ENCODE peak calls at places on chromosomes 1 and 21, in six cellular contexts. One of them, this sample, is unnamed.

GRCh38 chr1:62962794-62963776 is 179.2 kb downstream of the ATG4C start:
- DNase-seq in glutamatergic neuron: peak; percentile 85
- DNase-seq in tibial artery: no peak
- DNase-seq in lung: no peak
- DNase-seq in T1000: no peak
- DNase-seq in D341Med: peak; percentile 76
- DNase-seq in this sample: peak; percentile 1

GRCh38 chr1:87221008-87221407 is 107.7 kb upstream of the LMO4 start:
- DNase-seq in glutamatergic neuron: no peak
- DNase-seq in tibial artery: no peak
- DNase-seq in lung: no peak
- DNase-seq in T1000: no peak
- DNase-seq in D341Med: no peak
- DNase-seq in this sample: no peak

GRCh38 chr1:115748396-115749130 is 20.0 kb downstream of the CASQ2 start:
- DNase-seq in glutamatergic neuron: no peak
- DNase-seq in tibial artery: no peak
- DNase-seq in lung: no peak
- DNase-seq in T1000: no peak
- DNase-seq in D341Med: no peak
- DNase-seq in this sample: no peak

GRCh38 chr1:235397733-235398132 is 30.5 kb downstream of the TBCE start:
- DNase-seq in glutamatergic neuron: no peak
- DNase-seq in tibial artery: no peak
- DNase-seq in lung: no peak
- DNase-seq in T1000: peak; percentile 57
- DNase-seq in D341Med: no peak
- DNase-seq in this sample: no peak

GRCh38 chr21:36910581-36911307 is 55.7 kb downstream of the HLCS start:
- DNase-seq in glutamatergic neuron: peak; percentile 70
- DNase-seq in tibial artery: no peak
- DNase-seq in lung: no peak
- DNase-seq in T1000: no peak
- DNase-seq in D341Med: no peak
- DNase-seq in this sample: no peak

GRCh38 chr1:52268372-52268771 is 97.6 kb downstream of the CC2D1B start:
- DNase-seq in glutamatergic neuron: no peak
- DNase-seq in tibial artery: no peak
- DNase-seq in lung: no peak
- DNase-seq in T1000: no peak
- DNase-seq in D341Med: no peak
- DNase-seq in this sample: no peak

GRCh38 chr1:72075411-72075810 is 206.9 kb downstream of the NEGR1 start:
- DNase-seq in glutamatergic neuron: no peak
- DNase-seq in tibial artery: no peak
- DNase-seq in lung: no peak
- DNase-seq in T1000: no peak
- DNase-seq in D341Med: no peak
- DNase-seq in this sample: no peak

GRCh38 chr1:220353229-220354012 is 81.2 kb upstream of the RAB3GAP2 start:
- DNase-seq in glutamatergic neuron: peak; percentile 22
- DNase-seq in tibial artery: no peak
- DNase-seq in lung: no peak
- DNase-seq in T1000: no peak
- DNase-seq in D341Med: no peak
- DNase-seq in this sample: no peak

GRCh38 chr1:1200876-1201810 is 5.2 kb downstream of the TNFRSF18 start:
- DNase-seq in glutamatergic neuron: peak; percentile 50
- DNase-seq in tibial artery: no peak
- DNase-seq in lung: no peak
- DNase-seq in T1000: no peak
- DNase-seq in D341Med: peak; percentile 76
- DNase-seq in this sample: no peak

GRCh38 chr1:218669431-218669830 is 324.3 kb downstream of the TGFB2 start:
- DNase-seq in glutamatergic neuron: no peak
- DNase-seq in tibial artery: no peak
- DNase-seq in lung: no peak
- DNase-seq in T1000: no peak
- DNase-seq in D341Med: no peak
- DNase-seq in this sample: no peak

GRCh38 chr1:2067393-2067792 is 17.2 kb downstream of the PRKCZ start:
- DNase-seq in glutamatergic neuron: no peak
- DNase-seq in tibial artery: no peak
- DNase-seq in lung: no peak
- DNase-seq in T1000: no peak
- DNase-seq in D341Med: no peak
- DNase-seq in this sample: no peak

GRCh38 chr1:17475729-17476128 is 36.3 kb upstream of the RCC2 start:
- DNase-seq in glutamatergic neuron: no peak
- DNase-seq in tibial artery: no peak
- DNase-seq in lung: no peak
- DNase-seq in T1000: peak; percentile 30
- DNase-seq in D341Med: no peak
- DNase-seq in this sample: no peak

GRCh38 chr21:23887709-23888303 is 1719.5 kb downstream of the MRPL39 start:
- DNase-seq in glutamatergic neuron: no peak
- DNase-seq in tibial artery: no peak
- DNase-seq in lung: no peak
- DNase-seq in T1000: no peak
- DNase-seq in D341Med: no peak
- DNase-seq in this sample: no peak

GRCh38 chr1:114156538-114157274 is 3.0 kb upstream of the SYT6 start:
- DNase-seq in glutamatergic neuron: no peak
- DNase-seq in tibial artery: no peak
- DNase-seq in lung: no peak
- DNase-seq in T1000: no peak
- DNase-seq in D341Med: no peak
- DNase-seq in this sample: no peak

GRCh38 chr1:93766451-93766850 is 84.8 kb upstream of the BCAR3 start:
- DNase-seq in glutamatergic neuron: no peak
- DNase-seq in tibial artery: no peak
- DNase-seq in lung: no peak
- DNase-seq in T1000: no peak
- DNase-seq in D341Med: peak; percentile 55
- DNase-seq in this sample: peak; percentile 40

GRCh38 chr1:231699769-231700168 is 73.2 kb downstream of the DISC1 start:
- DNase-seq in glutamatergic neuron: no peak
- DNase-seq in tibial artery: no peak
- DNase-seq in lung: no peak
- DNase-seq in T1000: no peak
- DNase-seq in D341Med: no peak
- DNase-seq in this sample: no peak

GRCh38 chr1:16321176-16321867 is 31.0 kb downstream of the FBXO42 start:
- DNase-seq in glutamatergic neuron: no peak
- DNase-seq in tibial artery: no peak
- DNase-seq in lung: no peak
- DNase-seq in T1000: no peak
- DNase-seq in D341Med: no peak
- DNase-seq in this sample: no peak

GRCh38 chr1:40141878-40142535 is 19.2 kb upstream of the RLF start:
- DNase-seq in glutamatergic neuron: no peak
- DNase-seq in tibial artery: no peak
- DNase-seq in lung: no peak
- DNase-seq in T1000: no peak
- DNase-seq in D341Med: no peak
- DNase-seq in this sample: no peak

GRCh38 chr1:62342270-62342669 is 23.0 kb upstream of the KANK4 start:
- DNase-seq in glutamatergic neuron: no peak
- DNase-seq in tibial artery: no peak
- DNase-seq in lung: no peak
- DNase-seq in T1000: no peak
- DNase-seq in D341Med: no peak
- DNase-seq in this sample: no peak

GRCh38 chr1:11980676-11980972 is 380 bp downstream of the MFN2 start:
- DNase-seq in glutamatergic neuron: no peak
- DNase-seq in tibial artery: no peak
- DNase-seq in lung: no peak
- DNase-seq in T1000: no peak
- DNase-seq in D341Med: no peak
- DNase-seq in this sample: no peak

GRCh38 chr21:42063578-42064521 is 7.3 kb upstream of the UMODL1 start:
- DNase-seq in glutamatergic neuron: no peak
- DNase-seq in tibial artery: no peak
- DNase-seq in lung: peak; percentile 44
- DNase-seq in T1000: no peak
- DNase-seq in D341Med: no peak
- DNase-seq in this sample: no peak

GRCh38 chr1:160404094-160404493 is 3.7 kb downstream of the VANGL2 start:
- DNase-seq in glutamatergic neuron: no peak
- DNase-seq in tibial artery: no peak
- DNase-seq in lung: no peak
- DNase-seq in T1000: no peak
- DNase-seq in D341Med: no peak
- DNase-seq in this sample: no peak

GRCh38 chr1:158180741-158181576 is at the start of gene CD1D:
- DNase-seq in glutamatergic neuron: peak; percentile 60
- DNase-seq in tibial artery: no peak
- DNase-seq in lung: peak; percentile 37
- DNase-seq in T1000: no peak
- DNase-seq in D341Med: peak; percentile 48
- DNase-seq in this sample: no peak

GRCh38 chr1:200153277-200154055 is 126.0 kb downstream of the NR5A2 start:
- DNase-seq in glutamatergic neuron: no peak
- DNase-seq in tibial artery: no peak
- DNase-seq in lung: no peak
- DNase-seq in T1000: no peak
- DNase-seq in D341Med: no peak
- DNase-seq in this sample: no peak

GRCh38 chr1:152487871-152488270 is 22.7 kb upstream of the LCE5A start:
- DNase-seq in glutamatergic neuron: no peak
- DNase-seq in tibial artery: no peak
- DNase-seq in lung: no peak
- DNase-seq in T1000: no peak
- DNase-seq in D341Med: no peak
- DNase-seq in this sample: no peak

GRCh38 chr1:98949606-98950005 is 55.1 kb downstream of the PLPPR5 start:
- DNase-seq in glutamatergic neuron: no peak
- DNase-seq in tibial artery: no peak
- DNase-seq in lung: no peak
- DNase-seq in T1000: no peak
- DNase-seq in D341Med: peak; percentile 18
- DNase-seq in this sample: no peak

GRCh38 chr1:2547210-2548067 is 8.7 kb upstream of the TNFRSF14 start:
- DNase-seq in glutamatergic neuron: no peak
- DNase-seq in tibial artery: no peak
- DNase-seq in lung: no peak
- DNase-seq in T1000: no peak
- DNase-seq in D341Med: no peak
- DNase-seq in this sample: no peak

This sample was measured in SK-N-DZ.